ENCODE peak calls at places on chromosomes 4 and X, in ten cellular contexts. R is A172; C is HFF-Myc; K is stimulated activated CD8-positive, alpha-beta memory T cell treated with anti-CD3 and anti-CD28 coated beads, Interleukin-7, amount 100 ng/mL, for 24 hours; Z is fibroblast of the aortic adventitia; M is AG09319; D is SHP77; B is T-helper 9 cell; P is ACHN; H is erythroblast. X is an unnamed sample.

GRCh38 chrX:107755721-107756120 is 19.9 kb downstream of the TSC22D3 start:
- DNase-seq in R (no peak), C (no peak), K (no peak), Z (no peak), M (no peak), D (no peak), B (no peak), P (no peak), H (no peak), X (peak)

GRCh38 chr4:155967098-155967497 is 13.4 kb upstream of the CTSO start:
- DNase-seq in R (no peak), C (no peak), K (no peak), Z (peak), M (no peak), D (no peak), B (no peak), P (no peak), H (no peak), X (no peak)

GRCh38 chrX:40945366-40945713 is 139.9 kb upstream of the USP9X start:
- DNase-seq in R (peak), C (no peak), K (no peak), Z (peak), M (no peak), D (no peak), B (no peak), P (peak), H (peak), X (no peak)

GRCh38 chr4:112118742-112119357 is 26.4 kb upstream of the FAM241A start:
- DNase-seq in R (no peak), C (no peak), K (no peak), Z (no peak), M (no peak), D (no peak), B (no peak), P (no peak), H (no peak), X (no peak)

GRCh38 chr4:113394730-113395530 is 345.5 kb downstream of the ANK2 start:
- DNase-seq in R (peak), C (peak), K (peak), Z (peak), M (peak), D (peak), B (peak), P (peak), H (peak), X (no peak)

GRCh38 chrX:98057176-98057575 is 1173.5 kb downstream of the RPA4 start:
- DNase-seq in R (no peak), C (no peak), K (no peak), Z (no peak), M (no peak), D (no peak), B (no peak), P (no peak), H (no peak), X (no peak)

GRCh38 chrX:13430136-13430827 is 110.4 kb upstream of the ATXN3L start:
- DNase-seq in R (peak), C (no peak), K (no peak), Z (no peak), M (no peak), D (no peak), B (no peak), P (no peak), H (no peak), X (no peak)

GRCh38 chrX:70038951-70039350 is 10.8 kb downstream of the AWAT2 start:
- DNase-seq in R (no peak), C (no peak), K (no peak), Z (no peak), M (no peak), D (no peak), B (no peak), P (no peak), H (no peak), X (no peak)

GRCh38 chr4:141388483-141388882 is 167.8 kb downstream of the ZNF330 start:
- DNase-seq in R (no peak), C (peak), K (no peak), Z (peak), M (peak), D (no peak), B (no peak), P (no peak), H (no peak), X (no peak)

GRCh38 chr4:103032575-103032974 is 13.1 kb upstream of the SLC9B1 start:
- DNase-seq in R (peak), C (no peak), K (no peak), Z (peak), M (no peak), D (no peak), B (no peak), P (peak), H (peak), X (no peak)

GRCh38 chr4:101039367-101039766 is 308.0 kb downstream of the PPP3CA start:
- DNase-seq in R (no peak), C (no peak), K (no peak), Z (no peak), M (no peak), D (no peak), B (no peak), P (no peak), H (no peak), X (no peak)

GRCh38 chr4:88447339-88447738 is 9.6 kb upstream of the HERC5 start:
- DNase-seq in R (no peak), C (no peak), K (no peak), Z (no peak), M (no peak), D (no peak), B (no peak), P (no peak), H (no peak), X (no peak)

GRCh38 chrX:73977542-73978169 is 326.3 kb upstream of the ZCCHC13 start:
- DNase-seq in R (no peak), C (peak), K (no peak), Z (no peak), M (no peak), D (no peak), B (no peak), P (no peak), H (no peak), X (no peak)

GRCh38 chr4:124426279-124426678 is 286.3 kb downstream of the ANKRD50 start:
- DNase-seq in R (no peak), C (no peak), K (no peak), Z (no peak), M (no peak), D (no peak), B (no peak), P (no peak), H (no peak), X (no peak)